ENCODE peak calls at places on chromosomes 16 and 17, in eight cellular contexts. One of them, this sample, is unnamed.
A peak's percentile ranks its signal among the peaks of the same experiment; 100 is the strongest.

GRCh38 chr17:66507103-66507923 is 204.9 kb downstream of the PRKCA start:
- DNase-seq in left ventricle myocardium inferior: no peak
- DNase-seq in fibroblast of mammary gland: peak; percentile 84
- DNase-seq in progenitor cell of endocrine pancreas: no peak
- DNase-seq in astrocyte of the spinal cord: peak; percentile 87
- DNase-seq in HCT116: peak; percentile 33
- DNase-seq in Caco-2: no peak
- DNase-seq in neural progenitor cell: no peak
- DNase-seq in this sample: peak; percentile 70

GRCh38 chr17:28282596-28282995 is 36.4 kb upstream of the TMEM97 start:
- DNase-seq in left ventricle myocardium inferior: no peak
- DNase-seq in HCT116: peak; percentile 21
- DNase-seq in Caco-2: no peak
- DNase-seq in fibroblast of mammary gland: peak; percentile 95
- DNase-seq in progenitor cell of endocrine pancreas: no peak
- DNase-seq in astrocyte of the spinal cord: peak; percentile 79
- DNase-seq in neural progenitor cell: no peak
- DNase-seq in this sample: peak; percentile 27

GRCh38 chr17:32110596-32110995 is 31.7 kb upstream of the RHOT1 start:
- DNase-seq in fibroblast of mammary gland: no peak
- DNase-seq in Caco-2: no peak
- DNase-seq in progenitor cell of endocrine pancreas: no peak
- DNase-seq in HCT116: no peak
- DNase-seq in left ventricle myocardium inferior: no peak
- DNase-seq in neural progenitor cell: no peak
- DNase-seq in astrocyte of the spinal cord: no peak
- DNase-seq in this sample: no peak

GRCh38 chr16:84932691-84933090 is 78.6 kb downstream of the ZDHHC7 start:
- DNase-seq in Caco-2: no peak
- DNase-seq in progenitor cell of endocrine pancreas: no peak
- DNase-seq in HCT116: no peak
- DNase-seq in astrocyte of the spinal cord: no peak
- DNase-seq in neural progenitor cell: no peak
- DNase-seq in left ventricle myocardium inferior: no peak
- DNase-seq in fibroblast of mammary gland: no peak
- DNase-seq in this sample: no peak

GRCh38 chr17:28613916-28614315 is at the start of gene RSKR:
- DNase-seq in fibroblast of mammary gland: peak; percentile 30
- DNase-seq in astrocyte of the spinal cord: no peak
- DNase-seq in neural progenitor cell: no peak
- DNase-seq in left ventricle myocardium inferior: no peak
- DNase-seq in Caco-2: no peak
- DNase-seq in progenitor cell of endocrine pancreas: no peak
- DNase-seq in HCT116: no peak
- DNase-seq in this sample: no peak

GRCh38 chr17:62876664-62877411 is 68.7 kb upstream of the MARCHF10 start:
- DNase-seq in neural progenitor cell: no peak
- DNase-seq in left ventricle myocardium inferior: no peak
- DNase-seq in astrocyte of the spinal cord: peak; percentile 60
- DNase-seq in Caco-2: no peak
- DNase-seq in fibroblast of mammary gland: peak; percentile 59
- DNase-seq in HCT116: no peak
- DNase-seq in progenitor cell of endocrine pancreas: no peak
- DNase-seq in this sample: peak; percentile 20

GRCh38 chr16:11302977-11303376 is 21.8 kb upstream of the PRM1 start:
- DNase-seq in Caco-2: no peak
- DNase-seq in fibroblast of mammary gland: no peak
- DNase-seq in left ventricle myocardium inferior: no peak
- DNase-seq in neural progenitor cell: no peak
- DNase-seq in astrocyte of the spinal cord: no peak
- DNase-seq in HCT116: no peak
- DNase-seq in progenitor cell of endocrine pancreas: no peak
- DNase-seq in this sample: no peak

GRCh38 chr16:4682616-4683254 is 10.6 kb upstream of the NUDT16L1 start:
- DNase-seq in fibroblast of mammary gland: peak; percentile 34
- DNase-seq in HCT116: no peak
- DNase-seq in neural progenitor cell: peak; percentile 78
- DNase-seq in Caco-2: no peak
- DNase-seq in progenitor cell of endocrine pancreas: peak; percentile 30
- DNase-seq in left ventricle myocardium inferior: no peak
- DNase-seq in astrocyte of the spinal cord: peak; percentile 39
- DNase-seq in this sample: peak; percentile 13

GRCh38 chr17:38632334-38632733 is 26.6 kb upstream of the SRCIN1 start:
- DNase-seq in left ventricle myocardium inferior: no peak
- DNase-seq in fibroblast of mammary gland: no peak
- DNase-seq in Caco-2: no peak
- DNase-seq in progenitor cell of endocrine pancreas: no peak
- DNase-seq in HCT116: no peak
- DNase-seq in astrocyte of the spinal cord: no peak
- DNase-seq in neural progenitor cell: no peak
- DNase-seq in this sample: no peak

GRCh38 chr17:21294321-21295035 is 10.0 kb downstream of the MAP2K3 start:
- DNase-seq in Caco-2: no peak
- DNase-seq in HCT116: no peak
- DNase-seq in astrocyte of the spinal cord: no peak
- DNase-seq in fibroblast of mammary gland: no peak
- DNase-seq in left ventricle myocardium inferior: no peak
- DNase-seq in neural progenitor cell: no peak
- DNase-seq in progenitor cell of endocrine pancreas: no peak
- DNase-seq in this sample: no peak

GRCh38 chr17:40596261-40596919 is 31.1 kb upstream of the CCR7 start:
- DNase-seq in HCT116: peak; percentile 19
- DNase-seq in left ventricle myocardium inferior: no peak
- DNase-seq in fibroblast of mammary gland: peak; percentile 35
- DNase-seq in Caco-2: peak; percentile 82
- DNase-seq in progenitor cell of endocrine pancreas: no peak
- DNase-seq in neural progenitor cell: no peak
- DNase-seq in astrocyte of the spinal cord: no peak
- DNase-seq in this sample: no peak
- TF ChIP-seq CTCF in HCT116: no peak
- TF ChIP-seq CTCF in left ventricle myocardium inferior: no peak
- TF ChIP-seq CTCF in fibroblast of mammary gland: no peak
- TF ChIP-seq CTCF in Caco-2: no peak
- TF ChIP-seq CTCF in progenitor cell of endocrine pancreas: no peak
- TF ChIP-seq CTCF in neural progenitor cell: no peak
- TF ChIP-seq CTCF in astrocyte of the spinal cord: no peak
- TF ChIP-seq CTCF in this sample: no peak

GRCh38 chr17:53687324-53687723 is 135.4 kb upstream of the KIF2B start:
- DNase-seq in left ventricle myocardium inferior: no peak
- DNase-seq in progenitor cell of endocrine pancreas: no peak
- DNase-seq in fibroblast of mammary gland: no peak
- DNase-seq in astrocyte of the spinal cord: no peak
- DNase-seq in HCT116: no peak
- DNase-seq in neural progenitor cell: peak; percentile 5
- DNase-seq in Caco-2: no peak
- DNase-seq in this sample: no peak
- TF ChIP-seq CTCF in left ventricle myocardium inferior: no peak
- TF ChIP-seq CTCF in progenitor cell of endocrine pancreas: no peak
- TF ChIP-seq CTCF in fibroblast of mammary gland: no peak
- TF ChIP-seq CTCF in astrocyte of the spinal cord: no peak
- TF ChIP-seq CTCF in HCT116: no peak
- TF ChIP-seq CTCF in neural progenitor cell: no peak
- TF ChIP-seq CTCF in Caco-2: no peak
- TF ChIP-seq CTCF in this sample: no peak

GRCh38 chr17:34895388-34895787 is 65.9 kb downstream of the CCT6B start:
- DNase-seq in neural progenitor cell: peak; percentile 32
- DNase-seq in left ventricle myocardium inferior: no peak
- DNase-seq in fibroblast of mammary gland: no peak
- DNase-seq in progenitor cell of endocrine pancreas: peak; percentile 15
- DNase-seq in Caco-2: no peak
- DNase-seq in astrocyte of the spinal cord: no peak
- DNase-seq in HCT116: no peak
- DNase-seq in this sample: no peak
- TF ChIP-seq CTCF in neural progenitor cell: no peak
- TF ChIP-seq CTCF in left ventricle myocardium inferior: no peak
- TF ChIP-seq CTCF in fibroblast of mammary gland: no peak
- TF ChIP-seq CTCF in progenitor cell of endocrine pancreas: no peak
- TF ChIP-seq CTCF in Caco-2: no peak
- TF ChIP-seq CTCF in astrocyte of the spinal cord: no peak
- TF ChIP-seq CTCF in HCT116: no peak
- TF ChIP-seq CTCF in this sample: no peak

DNA sequence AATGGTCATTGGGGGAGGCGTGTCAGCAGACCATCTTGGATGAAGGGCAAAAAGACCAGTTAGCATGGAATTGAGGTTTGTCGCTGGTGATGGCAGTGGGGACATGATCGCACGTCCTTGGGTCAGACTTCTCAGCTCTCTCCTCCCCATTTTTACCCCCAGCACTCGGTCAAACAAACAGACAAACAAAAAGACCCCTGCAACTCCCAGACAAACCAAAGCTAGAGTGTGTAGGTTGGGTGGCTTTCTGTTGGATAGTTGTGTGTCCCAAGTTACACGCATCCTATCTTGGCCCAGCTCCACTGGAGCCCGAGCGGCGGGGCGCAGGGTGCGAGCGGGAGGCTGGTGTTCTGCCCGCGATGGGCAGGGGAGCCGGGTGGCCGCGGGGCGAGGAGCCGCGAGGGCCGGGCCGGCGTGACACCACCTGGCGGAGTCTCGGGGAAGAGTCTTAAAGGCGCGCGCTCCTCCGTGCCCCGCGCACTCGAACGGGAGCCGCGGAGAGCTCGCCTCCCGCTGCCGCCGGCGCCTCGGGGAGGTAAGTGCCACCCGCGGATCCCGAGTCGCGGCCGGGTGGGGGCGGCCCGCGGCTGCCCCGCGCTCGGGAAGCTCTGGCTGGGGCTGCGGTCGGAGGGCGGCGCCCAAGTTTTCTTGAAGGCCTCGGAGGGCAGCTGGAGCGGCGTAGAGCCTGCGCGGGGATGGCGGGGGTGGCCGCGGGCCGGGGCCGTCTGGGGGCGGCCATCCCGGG is 18.5 kb upstream of the NTN1 start:
- DNase-seq in progenitor cell of endocrine pancreas: peak; percentile 47
- DNase-seq in left ventricle myocardium inferior: peak; percentile 24
- DNase-seq in fibroblast of mammary gland: no peak
- DNase-seq in Caco-2: no peak
- DNase-seq in astrocyte of the spinal cord: no peak
- DNase-seq in HCT116: no peak
- DNase-seq in neural progenitor cell: peak; percentile 82
- DNase-seq in this sample: no peak
- TF ChIP-seq CTCF in progenitor cell of endocrine pancreas: peak; percentile 54
- TF ChIP-seq CTCF in left ventricle myocardium inferior: peak; percentile 45
- TF ChIP-seq CTCF in fibroblast of mammary gland: no peak
- TF ChIP-seq CTCF in Caco-2: no peak
- TF ChIP-seq CTCF in astrocyte of the spinal cord: no peak
- TF ChIP-seq CTCF in HCT116: no peak
- TF ChIP-seq CTCF in neural progenitor cell: peak; percentile 52
- TF ChIP-seq CTCF in this sample: peak; percentile 34

GRCh38 chr16:78727536-78727935 is 628.1 kb downstream of the WWOX start:
- DNase-seq in progenitor cell of endocrine pancreas: no peak
- DNase-seq in fibroblast of mammary gland: no peak
- DNase-seq in HCT116: no peak
- DNase-seq in left ventricle myocardium inferior: no peak
- DNase-seq in Caco-2: no peak
- DNase-seq in neural progenitor cell: no peak
- DNase-seq in astrocyte of the spinal cord: no peak
- DNase-seq in this sample: no peak
- TF ChIP-seq CTCF in progenitor cell of endocrine pancreas: no peak
- TF ChIP-seq CTCF in fibroblast of mammary gland: no peak
- TF ChIP-seq CTCF in HCT116: no peak
- TF ChIP-seq CTCF in left ventricle myocardium inferior: no peak
- TF ChIP-seq CTCF in Caco-2: peak; percentile 46
- TF ChIP-seq CTCF in neural progenitor cell: peak; percentile 22
- TF ChIP-seq CTCF in astrocyte of the spinal cord: no peak
- TF ChIP-seq CTCF in this sample: no peak

DNA sequence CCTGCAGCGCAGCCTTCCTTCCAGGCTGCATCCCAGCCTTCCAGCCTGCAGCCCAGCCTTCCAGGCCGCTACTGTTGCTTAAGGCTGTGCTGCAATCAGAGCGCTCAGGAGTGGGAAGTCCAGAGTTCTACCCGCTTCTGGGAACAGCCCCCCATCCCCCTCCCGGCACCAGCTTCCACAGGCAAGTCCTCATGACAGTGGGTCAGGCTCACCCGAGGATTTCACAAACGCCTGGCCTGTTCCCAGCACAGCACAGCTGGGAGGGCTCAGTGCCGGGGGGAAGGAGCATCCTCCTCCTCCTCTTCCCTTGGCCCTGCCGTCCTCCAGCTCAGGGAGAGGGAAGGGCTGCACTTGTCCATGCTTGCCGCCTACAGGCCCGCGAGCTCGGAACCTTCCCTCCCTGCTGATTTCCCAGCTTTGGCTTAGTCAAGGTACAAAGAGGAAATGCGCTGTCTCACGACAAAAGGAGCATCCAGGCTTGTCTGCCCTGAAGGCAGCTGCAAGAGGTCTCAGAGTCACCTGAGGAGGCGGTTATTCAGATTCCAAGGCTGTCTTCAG is 8.3 kb downstream of the SOCS3 start:
- DNase-seq in left ventricle myocardium inferior: peak; percentile 96
- DNase-seq in HCT116: no peak
- DNase-seq in Caco-2: peak; percentile 88
- DNase-seq in progenitor cell of endocrine pancreas: no peak
- DNase-seq in astrocyte of the spinal cord: peak; percentile 89
- DNase-seq in neural progenitor cell: peak; percentile 84
- DNase-seq in fibroblast of mammary gland: peak; percentile 98
- DNase-seq in this sample: no peak
- TF ChIP-seq CTCF in left ventricle myocardium inferior: no peak
- TF ChIP-seq CTCF in HCT116: no peak
- TF ChIP-seq CTCF in Caco-2: no peak
- TF ChIP-seq CTCF in progenitor cell of endocrine pancreas: no peak
- TF ChIP-seq CTCF in astrocyte of the spinal cord: no peak
- TF ChIP-seq CTCF in neural progenitor cell: no peak
- TF ChIP-seq CTCF in fibroblast of mammary gland: peak; percentile 30
- TF ChIP-seq CTCF in this sample: peak; percentile 2

GRCh38 chr16:56789360-56789759 is 59.4 kb downstream of the NUP93 start:
- DNase-seq in left ventricle myocardium inferior: no peak
- DNase-seq in progenitor cell of endocrine pancreas: no peak
- DNase-seq in neural progenitor cell: no peak
- DNase-seq in HCT116: peak; percentile 55
- DNase-seq in astrocyte of the spinal cord: peak; percentile 51
- DNase-seq in Caco-2: peak; percentile 62
- DNase-seq in fibroblast of mammary gland: peak; percentile 38
- DNase-seq in this sample: peak; percentile 31
- TF ChIP-seq CTCF in left ventricle myocardium inferior: peak; percentile 59
- TF ChIP-seq CTCF in progenitor cell of endocrine pancreas: no peak
- TF ChIP-seq CTCF in neural progenitor cell: peak; percentile 36
- TF ChIP-seq CTCF in HCT116: peak; percentile 65
- TF ChIP-seq CTCF in astrocyte of the spinal cord: peak; percentile 60
- TF ChIP-seq CTCF in Caco-2: peak; percentile 60
- TF ChIP-seq CTCF in fibroblast of mammary gland: peak; percentile 33
- TF ChIP-seq CTCF in this sample: peak; percentile 63